ENCODE peak calls at places on chromosomes 16 and 17, in eight cellular contexts. X, Y, R, O, U, J, B and I are unnamed samples.

GRCh38 chr16:559021-559380 is 1.2 kb upstream of the PRR35 start:
- DNase-seq in X (no peak), Y (no peak), R (no peak), O (no peak), U (no peak), J (no peak), B (no peak), I (no peak)

GRCh38 chr17:38451840-38452529 is 23.7 kb downstream of the ARHGAP23 start:
- DNase-seq in X (no peak), Y (no peak), R (peak), O (no peak), U (no peak), J (peak), B (no peak), I (peak)

GRCh38 chr16:51705142-51705541 is 554.1 kb upstream of the SALL1 start:
- DNase-seq in X (no peak), Y (no peak), R (no peak), O (no peak), U (no peak), J (no peak), B (no peak), I (no peak)

GRCh38 chr17:74185786-74186185 is 17.7 kb upstream of the RPL38 start:
- DNase-seq in X (no peak), Y (peak), R (no peak), O (no peak), U (no peak), J (no peak), B (no peak), I (no peak)

GRCh38 chr17:35752945-35753764 is at the start of gene GAS2L2:
- DNase-seq in X (no peak), Y (no peak), R (no peak), O (no peak), U (no peak), J (no peak), B (no peak), I (no peak)

GRCh38 chr17:19579192-19579668 is 45.6 kb downstream of the SLC47A1 start:
- DNase-seq in X (no peak), Y (no peak), R (no peak), O (no peak), U (no peak), J (no peak), B (no peak), I (no peak)

GRCh38 chr16:10121496-10121895 is 60.7 kb downstream of the GRIN2A start:
- DNase-seq in X (no peak), Y (no peak), R (peak), O (no peak), U (no peak), J (no peak), B (no peak), I (peak)

GRCh38 chr17:43398724-43399595 is at the start of gene ARL4D:
- DNase-seq in X (peak), Y (peak), R (peak), O (peak), U (peak), J (peak), B (peak), I (peak)

GRCh38 chr17:59617141-59617757 is 2.4 kb upstream of the CLTC start:
- DNase-seq in X (no peak), Y (peak), R (no peak), O (no peak), U (no peak), J (no peak), B (no peak), I (peak)

GRCh38 chr17:5264930-5265329 is 17.2 kb upstream of the RABEP1 start:
- DNase-seq in X (no peak), Y (no peak), R (no peak), O (no peak), U (no peak), J (no peak), B (no peak), I (no peak)

GRCh38 chr17:49497147-49498036 is 2.3 kb downstream of the NGFR start:
- DNase-seq in X (peak), Y (peak), R (peak), O (no peak), U (peak), J (no peak), B (peak), I (peak)

GRCh38 chr16:67389911-67390815 is 3.1 kb downstream of the TPPP3 start:
- DNase-seq in X (no peak), Y (no peak), R (no peak), O (no peak), U (no peak), J (no peak), B (no peak), I (no peak)

GRCh38 chr16:12160249-12160648 is 183.7 kb downstream of the SNX29 start:
- DNase-seq in X (no peak), Y (no peak), R (no peak), O (no peak), U (no peak), J (no peak), B (no peak), I (no peak)

GRCh38 chr17:38578641-38579480 is 26.9 kb downstream of the SRCIN1 start:
- DNase-seq in X (no peak), Y (no peak), R (no peak), O (no peak), U (no peak), J (no peak), B (no peak), I (no peak)

GRCh38 chr17:47316316-47316715 is 7.4 kb upstream of the EFCAB13 start:
- DNase-seq in X (no peak), Y (no peak), R (peak), O (no peak), U (no peak), J (no peak), B (no peak), I (peak)